ENCODE peak calls at places on chromosomes 5 and 9, in nine cellular contexts. I is endothelial cell; T is kidney; P is aorta; Q is NCI-H82; E is NCI-H510A treated with DMSO at 0.1 percent for 48 hours; U is activated T-helper 9 cell treated with anti-CD3 and anti-CD28 coated beads, Interleukin-2, amount 50 U/mL, for 16 hours; F is stomach; B is H9. G is an unnamed sample.

GRCh38 chr5:138226917-138227316 is 13.8 kb upstream of the CDC23 start:
- DNase-seq in Q (no peak), F (no peak), U (no peak), I (no peak), P (no peak), E (no peak), T (no peak), B (no peak), G (no peak)

GRCh38 chr9:107650321-107650720 is 160.8 kb upstream of the KLF4 start:
- DNase-seq in I (no peak), B (no peak), T (no peak), Q (no peak), F (no peak), U (no peak), E (no peak), P (no peak), G (no peak)

GRCh38 chr5:35214051-35214450 is 16.2 kb downstream of the PRLR start:
- DNase-seq in U (no peak), P (no peak), T (no peak), Q (no peak), E (no peak), F (no peak), I (no peak), B (no peak), G (no peak)

GRCh38 chr5:173582198-173583092 is 34.0 kb downstream of the BOD1 start:
- DNase-seq in U (no peak), Q (no peak), E (no peak), T (no peak), F (no peak), P (no peak), I (no peak), B (no peak), G (no peak)

GRCh38 chr5:137665678-137666077 is 70.2 kb downstream of the KLHL3 start:
- DNase-seq in I (no peak), Q (no peak), T (no peak), E (no peak), U (no peak), P (no peak), B (no peak), F (no peak), G (no peak)

GRCh38 chr5:53431665-53432064 is 48.8 kb upstream of the FST start:
- DNase-seq in T (no peak), Q (no peak), E (no peak), P (no peak), I (no peak), B (no peak), U (no peak), F (no peak), G (no peak)

GRCh38 chr5:131538177-131538593 is 96.8 kb downstream of the RAPGEF6 start:
- DNase-seq in B (no peak), I (no peak), F (no peak), P (no peak), E (no peak), T (no peak), U (no peak), Q (no peak), G (peak; percentile 45)

GRCh38 chr5:3394877-3395599 is 200.6 kb upstream of the IRX1 start:
- DNase-seq in E (no peak), B (no peak), I (no peak), F (peak; percentile 17), P (no peak), Q (peak; percentile 87), U (no peak), T (no peak), G (no peak)

GRCh38 chr5:99378443-99378842 is 449.6 kb upstream of the CHD1 start:
- DNase-seq in T (no peak), E (no peak), B (no peak), F (no peak), I (no peak), Q (no peak), U (no peak), P (no peak), G (no peak)

GRCh38 chr5:36689225-36689624 is 82.8 kb downstream of the SLC1A3 start:
- DNase-seq in U (no peak), B (no peak), T (no peak), I (no peak), E (no peak), P (peak; percentile 58), Q (peak; percentile 2), F (no peak), G (peak; percentile 74)

GRCh38 chr5:137621861-137622823 is 113.7 kb downstream of the KLHL3 start:
- DNase-seq in B (no peak), I (no peak), F (no peak), Q (no peak), P (peak; percentile 86), U (no peak), E (no peak), T (no peak), G (peak; percentile 60)

GRCh38 chr5:85453026-85453349 is 1068.3 kb upstream of the EDIL3 start:
- DNase-seq in T (no peak), F (no peak), Q (no peak), U (no peak), I (no peak), P (no peak), B (no peak), E (no peak), G (no peak)

GRCh38 chr5:32312682-32313523 is at the start of gene MTMR12:
- DNase-seq in U (peak; percentile 100), F (peak; percentile 100), P (peak; percentile 100), E (peak; percentile 99), B (peak; percentile 100), Q (peak; percentile 99), I (peak; percentile 99), T (peak; percentile 100), G (peak; percentile 99)

GRCh38 chr5:62779010-62779422 is 200.4 kb downstream of the LRRC70 start:
- DNase-seq in E (peak; percentile 76), T (no peak), Q (peak; percentile 78), U (no peak), P (no peak), F (no peak), I (peak; percentile 31), B (peak; percentile 41), G (no peak)

GRCh38 chr9:93061791-93062299 is 3.3 kb downstream of the SUSD3 start:
- DNase-seq in I (no peak), B (peak; percentile 65), Q (peak; percentile 58), U (no peak), E (peak; percentile 50), F (peak; percentile 48), T (peak; percentile 84), P (no peak), G (no peak)

GRCh38 chr5:178902849-178903248 is 7.1 kb downstream of the ZFP2 start:
- DNase-seq in I (no peak), U (no peak), B (no peak), P (no peak), E (no peak), F (no peak), T (no peak), Q (no peak), G (no peak)

GRCh38 chr5:129137637-129138036 is 43.1 kb downstream of the ISOC1 start:
- DNase-seq in I (no peak), B (no peak), F (no peak), Q (no peak), P (no peak), T (no peak), E (no peak), U (no peak), G (no peak)

GRCh38 chr5:157464518-157465171 is 4.6 kb downstream of the NIPAL4 start:
- DNase-seq in P (peak; percentile 59), Q (no peak), T (no peak), I (no peak), F (peak; percentile 35), E (no peak), B (no peak), U (peak; percentile 38), G (peak; percentile 82)

GRCh38 chr9:93301911-93302525 is 118.1 kb downstream of the WNK2 start:
- DNase-seq in B (peak; percentile 30), E (no peak), F (peak; percentile 20), I (no peak), U (no peak), P (peak; percentile 26), Q (no peak), T (peak; percentile 57), G (no peak)

GRCh38 chr5:172276214-172276613 is 7.3 kb downstream of the UBTD2 start:
- DNase-seq in P (no peak), B (no peak), I (no peak), T (no peak), F (no peak), Q (no peak), U (no peak), E (no peak), G (no peak)

GRCh38 chr9:137294091-137294683 is 7.9 kb downstream of the NRARP start:
- DNase-seq in B (peak; percentile 70), E (no peak), U (no peak), P (no peak), F (peak; percentile 90), I (peak; percentile 29), Q (peak; percentile 70), T (peak; percentile 48), G (no peak)

GRCh38 chr5:132020568-132021339 is 9.3 kb upstream of the ACSL6 start:
- DNase-seq in B (no peak), E (no peak), U (no peak), T (peak; percentile 22), P (peak; percentile 16), Q (no peak), I (no peak), F (no peak), G (no peak)

GRCh38 chr5:10459080-10460055 is 17.7 kb downstream of the ROPN1L start:
- DNase-seq in P (no peak), T (no peak), I (no peak), Q (no peak), E (no peak), U (no peak), B (no peak), F (no peak), G (no peak)

GRCh38 chr9:82271099-82271498 is 282.5 kb downstream of the SPATA31D1 start:
- DNase-seq in F (no peak), Q (no peak), E (no peak), I (no peak), T (no peak), B (no peak), U (no peak), P (no peak), G (no peak)

GRCh38 chr5:116420540-116420939 is 154.1 kb downstream of the SEMA6A start:
- DNase-seq in B (no peak), I (no peak), P (no peak), E (peak; percentile 49), T (no peak), F (no peak), U (no peak), Q (no peak), G (no peak)

GRCh38 chr5:50711280-50711679 is 44.8 kb downstream of the PARP8 start:
- DNase-seq in I (no peak), U (peak; percentile 29), E (no peak), F (peak; percentile 38), B (no peak), Q (peak; percentile 39), P (no peak), T (no peak), G (peak; percentile 48)

GRCh38 chr5:54249210-54250028 is 61.0 kb downstream of the ARL15 start:
- DNase-seq in E (peak; percentile 17), B (no peak), Q (peak; percentile 84), T (no peak), U (peak; percentile 3), P (peak; percentile 48), I (peak; percentile 30), F (peak; percentile 38), G (no peak)

GRCh38 chr5:54644226-54644625 is 126.7 kb downstream of the SNX18 start:
- DNase-seq in P (no peak), I (no peak), T (no peak), U (no peak), E (no peak), Q (no peak), F (no peak), B (no peak), G (no peak)

GRCh38 chr9:125844611-125845010 is 97.4 kb downstream of the PBX3 start:
- DNase-seq in Q (peak; percentile 98), I (no peak), B (no peak), F (no peak), T (no peak), E (no peak), P (no peak), U (no peak), G (no peak)

GRCh38 chr5:159777049-159777448 is 139.2 kb upstream of the ADRA1B start:
- DNase-seq in I (no peak), E (no peak), Q (no peak), P (no peak), U (no peak), B (no peak), F (no peak), T (no peak), G (no peak)

GRCh38 chr5:56409331-56410190 is 176.4 kb upstream of the ANKRD55 start:
- DNase-seq in P (peak; percentile 59), T (no peak), U (no peak), F (peak; percentile 67), Q (peak; percentile 97), I (no peak), E (no peak), B (no peak), G (no peak)